ENCODE peak calls at places on chromosomes 12 and 14, in four cellular contexts. One of them, this sample, is unnamed.

GRCh38 chr14:68935761-68936209 is 43.3 kb downstream of the ACTN1 start:
- DNase-seq in HCT116: no peak
- DNase-seq in A549: no peak
- DNase-seq in SK-N-SH: no peak
- DNase-seq in this sample: no peak

GRCh38 chr14:50363734-50364113 is 33.0 kb downstream of the CDKL1 start:
- DNase-seq in HCT116: no peak
- DNase-seq in A549: no peak
- DNase-seq in SK-N-SH: no peak
- DNase-seq in this sample: peak; percentile 86

GRCh38 chr14:105665951-105666277 is 139.5 kb downstream of the TMEM121 start:
- DNase-seq in HCT116: no peak
- DNase-seq in A549: no peak
- DNase-seq in SK-N-SH: no peak
- DNase-seq in this sample: no peak

GRCh38 chr12:12267801-12268200 is 957 bp upstream of the LRP6 start:
- DNase-seq in HCT116: no peak
- DNase-seq in A549: peak; percentile 36
- DNase-seq in SK-N-SH: peak; percentile 57
- DNase-seq in this sample: no peak

GRCh38 chr14:70887207-70888150 is 19.8 kb upstream of the PCNX1 start:
- DNase-seq in HCT116: no peak
- DNase-seq in A549: no peak
- DNase-seq in SK-N-SH: no peak
- DNase-seq in this sample: no peak

GRCh38 chr12:26273811-26274210 is 78.4 kb downstream of the SSPN start:
- DNase-seq in HCT116: no peak
- DNase-seq in A549: no peak
- DNase-seq in SK-N-SH: no peak
- DNase-seq in this sample: no peak

GRCh38 chr14:54446201-54446693 is 5.1 kb upstream of the CNIH1 start:
- DNase-seq in HCT116: no peak
- DNase-seq in A549: no peak
- DNase-seq in SK-N-SH: no peak
- DNase-seq in this sample: peak; percentile 84

GRCh38 chr14:73221945-73222344 is 15.4 kb upstream of the PAPLN start:
- DNase-seq in HCT116: no peak
- DNase-seq in A549: no peak
- DNase-seq in SK-N-SH: no peak
- DNase-seq in this sample: no peak

GRCh38 chr12:93135286-93136239 is 206.5 kb upstream of the EEA1 start:
- DNase-seq in HCT116: no peak
- DNase-seq in A549: no peak
- DNase-seq in SK-N-SH: no peak
- DNase-seq in this sample: no peak

GRCh38 chr12:99250091-99250490 is 397.5 kb upstream of the GARIN6 start:
- DNase-seq in HCT116: no peak
- DNase-seq in A549: no peak
- DNase-seq in SK-N-SH: no peak
- DNase-seq in this sample: no peak

GRCh38 chr12:54128466-54128865 is 60.3 kb downstream of the SMUG1 start:
- DNase-seq in HCT116: no peak
- DNase-seq in A549: no peak
- DNase-seq in SK-N-SH: no peak
- DNase-seq in this sample: no peak

GRCh38 chr14:76995279-76996035 is 33.1 kb downstream of the IRF2BPL start:
- DNase-seq in HCT116: no peak
- DNase-seq in A549: no peak
- DNase-seq in SK-N-SH: no peak
- DNase-seq in this sample: no peak

GRCh38 chr12:127272864-127273263 is 994.1 kb upstream of the TMEM132C start:
- DNase-seq in HCT116: no peak
- DNase-seq in A549: no peak
- DNase-seq in SK-N-SH: no peak
- DNase-seq in this sample: no peak

GRCh38 chr12:132505105-132505851 is 15.3 kb downstream of the FBRSL1 start:
- DNase-seq in HCT116: no peak
- DNase-seq in A549: no peak
- DNase-seq in SK-N-SH: no peak
- DNase-seq in this sample: no peak

GRCh38 chr12:53948650-53949593 is 5.8 kb upstream of the HOXC12 start:
- DNase-seq in HCT116: no peak
- DNase-seq in A549: no peak
- DNase-seq in SK-N-SH: no peak
- DNase-seq in this sample: no peak

GRCh38 chr14:74670726-74671125 is 42.2 kb downstream of the AREL1 start:
- DNase-seq in HCT116: no peak
- DNase-seq in A549: no peak
- DNase-seq in SK-N-SH: no peak
- DNase-seq in this sample: no peak

GRCh38 chr12:39872425-39872824 is 233.5 kb downstream of the SLC2A13 start:
- DNase-seq in HCT116: no peak
- DNase-seq in A549: no peak
- DNase-seq in SK-N-SH: no peak
- DNase-seq in this sample: no peak

GRCh38 chr14:83909507-83909906 is 1620.4 kb upstream of the FLRT2 start:
- DNase-seq in HCT116: no peak
- DNase-seq in A549: no peak
- DNase-seq in SK-N-SH: no peak
- DNase-seq in this sample: no peak

GRCh38 chr12:122947352-122947792 is 18.9 kb downstream of the ABCB9 start:
- DNase-seq in HCT116: no peak
- DNase-seq in A549: no peak
- DNase-seq in SK-N-SH: no peak
- DNase-seq in this sample: no peak

GRCh38 chr12:106519587-106519986 is 63.2 kb upstream of the RFX4 start:
- DNase-seq in HCT116: no peak
- DNase-seq in A549: no peak
- DNase-seq in SK-N-SH: peak; percentile 71
- DNase-seq in this sample: no peak

GRCh38 chr14:71468701-71469100 is 463.5 kb upstream of the RGS6 start:
- DNase-seq in HCT116: no peak
- DNase-seq in A549: no peak
- DNase-seq in SK-N-SH: no peak
- DNase-seq in this sample: no peak

GRCh38 chr12:87820524-87821194 is 208.5 kb downstream of the C12orf50 start:
- DNase-seq in HCT116: peak; percentile 64
- DNase-seq in A549: no peak
- DNase-seq in SK-N-SH: no peak
- DNase-seq in this sample: no peak

GRCh38 chr12:123660328-123660727 is 10.6 kb upstream of the TCTN2 start:
- DNase-seq in HCT116: no peak
- DNase-seq in A549: peak; percentile 67
- DNase-seq in SK-N-SH: no peak
- DNase-seq in this sample: no peak

GRCh38 chr12:46209914-46210834 is 58.7 kb downstream of the SLC38A1 start:
- DNase-seq in HCT116: no peak
- DNase-seq in A549: no peak
- DNase-seq in SK-N-SH: no peak
- DNase-seq in this sample: no peak

GRCh38 chr14:93546642-93547041 is 115.9 kb downstream of the UNC79 start:
- DNase-seq in HCT116: no peak
- DNase-seq in A549: no peak
- DNase-seq in SK-N-SH: peak; percentile 29
- DNase-seq in this sample: no peak

GRCh38 chr12:124914392-124915248 is at the start of gene UBC:
- DNase-seq in HCT116: peak; percentile 87
- DNase-seq in A549: no peak
- DNase-seq in SK-N-SH: peak; percentile 93
- DNase-seq in this sample: peak; percentile 88

GRCh38 chr14:88379706-88380343 is 5.6 kb upstream of the SPATA7 start:
- DNase-seq in HCT116: no peak
- DNase-seq in A549: no peak
- DNase-seq in SK-N-SH: no peak
- DNase-seq in this sample: no peak

GRCh38 chr14:54808326-54809161 is 94.1 kb downstream of the GCH1 start:
- DNase-seq in HCT116: no peak
- DNase-seq in A549: no peak
- DNase-seq in SK-N-SH: peak; percentile 75
- DNase-seq in this sample: no peak

GRCh38 chr12:7501031-7501585 is 2.5 kb downstream of the CD163 start:
- DNase-seq in HCT116: no peak
- DNase-seq in A549: no peak
- DNase-seq in SK-N-SH: no peak
- DNase-seq in this sample: no peak

GRCh38 chr12:50397122-50397650 is 777 bp upstream of the FAM186A start:
- DNase-seq in HCT116: no peak
- DNase-seq in A549: no peak
- DNase-seq in SK-N-SH: no peak
- DNase-seq in this sample: no peak

GRCh38 chr12:114916531-114916930 is 232.6 kb upstream of the TBX3 start:
- DNase-seq in HCT116: no peak
- DNase-seq in A549: no peak
- DNase-seq in SK-N-SH: no peak
- DNase-seq in this sample: no peak

GRCh38 chr12:25979563-25979962 is 21.1 kb downstream of the RASSF8 start:
- DNase-seq in HCT116: no peak
- DNase-seq in A549: no peak
- DNase-seq in SK-N-SH: no peak
- DNase-seq in this sample: no peak

GRCh38 chr12:57175428-57176138 is 28.2 kb upstream of the LRP1-AS start:
- DNase-seq in HCT116: peak; percentile 73
- DNase-seq in A549: peak; percentile 79
- DNase-seq in SK-N-SH: peak; percentile 92
- DNase-seq in this sample: peak; percentile 70

DNA sequence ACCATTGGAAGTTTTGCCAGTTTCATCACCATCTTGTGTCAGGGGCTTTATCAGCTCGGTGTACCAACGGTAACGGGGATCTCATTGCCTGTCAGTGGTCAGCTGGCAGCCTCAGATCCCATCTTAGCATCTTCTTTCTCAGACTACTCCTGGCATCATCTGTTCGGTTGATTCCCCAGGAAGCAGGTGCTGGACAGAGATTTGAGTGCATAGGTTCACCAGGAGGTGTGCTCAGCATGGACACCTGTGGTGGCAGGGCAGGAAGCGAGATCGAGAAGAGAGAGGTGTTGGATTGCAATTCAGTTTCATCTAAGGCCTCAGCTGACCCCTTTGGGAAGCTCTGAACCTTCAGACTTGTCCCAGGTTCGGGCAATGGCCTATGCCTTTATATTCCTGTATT is 76.0 kb downstream of the C12orf75 start:
- DNase-seq in HCT116: no peak
- DNase-seq in A549: no peak
- DNase-seq in SK-N-SH: no peak
- DNase-seq in this sample: no peak
- TF ChIP-seq REST in HCT116: no peak
- TF ChIP-seq REST in A549: no peak
- TF ChIP-seq REST in SK-N-SH: no peak
- TF ChIP-seq REST in this sample: no peak

GRCh38 chr14:100761481-100761880 is 34.8 kb downstream of the DLK1 start:
- DNase-seq in HCT116: peak; percentile 40
- DNase-seq in A549: no peak
- DNase-seq in SK-N-SH: no peak
- DNase-seq in this sample: no peak
- TF ChIP-seq REST in HCT116: no peak
- TF ChIP-seq REST in A549: no peak
- TF ChIP-seq REST in SK-N-SH: no peak
- TF ChIP-seq REST in this sample: no peak

GRCh38 chr12:89263153-89263552 is 89.1 kb downstream of the DUSP6 start:
- DNase-seq in HCT116: no peak
- DNase-seq in A549: no peak
- DNase-seq in SK-N-SH: no peak
- DNase-seq in this sample: no peak

GRCh38 chr12:89263874-89264273 is 88.4 kb downstream of the DUSP6 start:
- DNase-seq in HCT116: no peak
- DNase-seq in A549: no peak
- DNase-seq in SK-N-SH: no peak
- DNase-seq in this sample: no peak

GRCh38 chr12:89259831-89260230 is 92.5 kb downstream of the DUSP6 start:
- DNase-seq in HCT116: no peak
- DNase-seq in A549: no peak
- DNase-seq in SK-N-SH: no peak
- DNase-seq in this sample: no peak

GRCh38 chr12:89261210-89261609 is 91.1 kb downstream of the DUSP6 start:
- DNase-seq in HCT116: no peak
- DNase-seq in A549: no peak
- DNase-seq in SK-N-SH: peak; percentile 25
- DNase-seq in this sample: no peak

DNA sequence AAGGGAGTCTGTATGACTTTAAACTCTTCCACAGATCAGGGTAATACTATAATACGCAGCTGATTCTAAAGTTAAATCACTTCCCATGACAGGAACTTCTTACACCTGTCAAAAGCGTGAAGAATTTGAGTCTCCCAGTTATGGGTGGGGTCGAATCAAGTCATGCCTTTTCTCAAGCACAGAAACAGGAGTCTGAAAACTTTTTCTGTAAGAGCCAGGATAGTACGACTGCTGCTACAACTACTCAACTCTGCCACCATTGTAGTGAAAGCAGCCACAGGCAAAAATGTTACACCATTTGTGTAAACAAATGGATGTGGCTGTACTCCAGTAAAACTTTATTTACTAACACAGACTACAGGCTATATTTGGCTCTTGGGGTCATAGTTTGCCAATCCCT is 90.3 kb downstream of the DUSP6 start:
- DNase-seq in HCT116: no peak
- DNase-seq in A549: no peak
- DNase-seq in SK-N-SH: no peak
- DNase-seq in this sample: no peak
- TF ChIP-seq REST in HCT116: no peak
- TF ChIP-seq REST in A549: no peak
- TF ChIP-seq REST in SK-N-SH: no peak
- TF ChIP-seq REST in this sample: no peak

GRCh38 chr12:117141097-117141898 is 42.1 kb upstream of the TESC start:
- DNase-seq in HCT116: no peak
- DNase-seq in A549: no peak
- DNase-seq in SK-N-SH: no peak
- DNase-seq in this sample: no peak
- TF ChIP-seq REST in HCT116: no peak
- TF ChIP-seq REST in A549: no peak
- TF ChIP-seq REST in SK-N-SH: no peak
- TF ChIP-seq REST in this sample: no peak